ENCODE peak calls at places on chromosomes 16 and 17, in six cellular contexts. B, H, Q, A, Z and M are unnamed samples.

GRCh38 chr17:73584987-73585386 is 59.3 kb downstream of the SDK2 start:
- DNase-seq in A (no peak), H (no peak), B (no peak), Q (no peak), Z (no peak), M (no peak)

GRCh38 chr16:84069540-84069939 is 26.9 kb upstream of the SLC38A8 start:
- DNase-seq in A (no peak), Q (no peak), Z (no peak), B (no peak), H (no peak), M (no peak)

GRCh38 chr16:10981697-10982216 is 37.4 kb downstream of the CLEC16A start:
- DNase-seq in H (no peak), Q (no peak), Z (peak), A (no peak), B (no peak), M (no peak)

GRCh38 chr16:30747331-30747730 is 894 bp upstream of the PHKG2 start:
- DNase-seq in Z (no peak), H (no peak), B (no peak), A (no peak), Q (no peak), M (no peak)

GRCh38 chr17:40345161-40346034 is 19.1 kb downstream of the GJD3 start:
- DNase-seq in Z (no peak), A (peak), H (peak), B (no peak), Q (peak), M (no peak)

GRCh38 chr16:49352923-49353322 is 20.7 kb upstream of the C16orf78 start:
- DNase-seq in A (no peak), H (no peak), Z (peak), Q (no peak), B (no peak), M (no peak)

GRCh38 chr16:47599512-47599911 is 138.4 kb downstream of the PHKB start:
- DNase-seq in B (no peak), H (no peak), Z (no peak), Q (no peak), A (no peak), M (no peak)

GRCh38 chr16:20851601-20852000 is 45.3 kb downstream of the REXO5 start:
- DNase-seq in Q (peak), H (peak), Z (peak), B (no peak), A (peak), M (no peak)

GRCh38 chr16:10950393-10950792 is 6.0 kb downstream of the CLEC16A start:
- DNase-seq in Q (no peak), A (no peak), H (no peak), B (no peak), Z (no peak), M (no peak)

GRCh38 chr16:57204675-57205074 is 18.5 kb downstream of the RSPRY1 start:
- DNase-seq in Z (no peak), B (no peak), A (no peak), H (no peak), Q (no peak), M (no peak)

GRCh38 chr17:44871546-44871945 is 23.9 kb downstream of the HIGD1B start:
- DNase-seq in A (no peak), Q (no peak), Z (no peak), B (no peak), H (no peak), M (no peak)

GRCh38 chr17:3911271-3912053 is 4.8 kb downstream of the P2RX1 start:
- DNase-seq in B (no peak), H (no peak), A (no peak), Q (peak), Z (no peak), M (peak)

GRCh38 chr17:32503251-32504165 is 16.7 kb downstream of the CDK5R1 start:
- DNase-seq in Q (peak), Z (no peak), A (no peak), B (no peak), H (no peak), M (no peak)

GRCh38 chr16:28218109-28218508 is 6.3 kb upstream of the XPO6 start:
- DNase-seq in A (no peak), Q (peak), H (peak), Z (peak), B (no peak), M (no peak)

GRCh38 chr17:40363480-40363838 is 1.1 kb downstream of the GJD3 start:
- DNase-seq in B (no peak), Q (peak), Z (no peak), A (peak), H (no peak), M (peak)

GRCh38 chr16:2196162-2196980 is at the start of gene CASKIN1:
- DNase-seq in Q (no peak), Z (no peak), B (no peak), A (no peak), H (no peak), M (no peak)

GRCh38 chr17:80068301-80069160 is 32.1 kb downstream of the CCDC40 start:
- DNase-seq in Q (no peak), Z (no peak), H (peak), A (peak), B (no peak), M (no peak)

GRCh38 chr16:1696863-1697262 is 9.1 kb upstream of the MAPK8IP3 start:
- DNase-seq in H (no peak), Z (no peak), A (no peak), Q (no peak), B (no peak), M (no peak)

GRCh38 chr17:39737761-39738567 is at the start of gene GRB7:
- DNase-seq in H (peak), B (no peak), Z (peak), Q (peak), A (no peak), M (no peak)

GRCh38 chr16:87878704-87879103 is 9.4 kb upstream of the SLC7A5 start:
- DNase-seq in B (no peak), Z (no peak), H (no peak), Q (no peak), A (no peak), M (no peak)

GRCh38 chr17:40015998-40016691 is 905 bp downstream of the CSF3 start:
- DNase-seq in H (no peak), Z (no peak), Q (no peak), B (no peak), A (no peak), M (no peak)

GRCh38 chr17:79051306-79051705 is 23.3 kb upstream of the ENGASE start:
- DNase-seq in Q (no peak), H (no peak), B (no peak), Z (no peak), A (peak), M (no peak)

GRCh38 chr16:2786826-2787151 is 571 bp downstream of the PRSS33 start:
- DNase-seq in B (no peak), A (peak), Q (no peak), Z (no peak), H (no peak), M (no peak)

GRCh38 chr16:11780988-11781680 is 15.9 kb downstream of the ZC3H7A start:
- DNase-seq in B (no peak), A (no peak), H (no peak), Z (no peak), Q (no peak), M (no peak)

GRCh38 chr17:56478836-56479447 is 114.6 kb upstream of the NOG start:
- DNase-seq in Z (peak), Q (no peak), B (no peak), H (no peak), A (no peak), M (no peak)

GRCh38 chr16:68259421-68259820 is 4.9 kb upstream of the SLC7A6 start:
- DNase-seq in B (no peak), H (no peak), Q (no peak), A (no peak), Z (no peak), M (no peak)

GRCh38 chr16:68255712-68256111 is 8.6 kb upstream of the SLC7A6 start:
- DNase-seq in H (no peak), A (no peak), B (no peak), Q (no peak), Z (no peak), M (no peak)

GRCh38 chr16:68257251-68257905 is 6.9 kb upstream of the SLC7A6 start:
- DNase-seq in B (no peak), Z (no peak), A (no peak), Q (peak), H (no peak), M (peak)

GRCh38 chr16:68259007-68259406 is 5.3 kb upstream of the SLC7A6 start:
- DNase-seq in Z (no peak), H (no peak), A (no peak), B (no peak), Q (no peak), M (no peak)

DNA sequence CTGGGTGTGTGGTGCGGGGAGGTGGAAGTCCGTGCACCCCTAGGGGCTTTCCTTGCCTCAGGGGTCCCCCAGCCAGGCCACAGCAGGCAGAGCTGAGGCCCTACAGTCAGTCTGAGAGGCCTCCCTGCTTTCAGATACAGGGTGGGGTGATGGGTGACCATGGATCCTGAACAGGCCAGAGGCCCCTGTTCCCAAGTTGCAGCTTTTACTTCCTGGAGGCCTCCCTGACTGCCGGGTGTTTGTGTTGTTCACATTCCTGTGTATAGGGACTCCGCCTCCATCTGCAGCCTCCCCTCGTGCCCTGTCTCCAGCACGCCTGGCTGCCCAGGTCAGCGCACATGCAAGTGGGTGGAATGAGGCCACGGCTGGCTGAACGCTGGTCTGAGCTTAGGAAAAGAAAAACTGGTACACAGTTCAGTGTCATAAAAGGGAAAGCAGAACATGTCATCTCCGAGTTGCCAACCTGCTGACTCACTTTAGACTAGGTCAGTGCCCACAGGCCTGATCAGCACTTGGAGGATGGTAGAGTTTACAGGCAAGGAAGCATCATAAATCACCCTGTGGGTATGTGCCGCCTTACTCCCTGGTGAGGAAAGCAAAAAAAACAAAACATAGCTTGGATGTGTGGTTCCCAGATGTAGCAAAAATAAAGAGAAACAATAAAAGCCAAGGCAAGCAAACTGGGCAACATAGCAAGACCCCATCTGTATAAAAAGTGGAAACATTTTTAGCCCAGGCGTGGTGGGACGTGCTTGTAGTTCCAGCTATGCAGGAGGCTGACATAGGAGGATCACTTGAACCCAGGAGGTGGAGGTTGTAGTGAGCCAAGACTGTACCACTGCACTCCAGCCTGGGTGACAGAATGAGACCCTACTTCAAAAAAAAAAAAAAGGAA is 6.2 kb upstream of the SLC7A6 start:
- DNase-seq in Z (no peak), H (no peak), Q (peak), A (peak), B (no peak), M (no peak)
- TF ChIP-seq POLR2A in Z (no peak), H (no peak), Q (no peak), A (no peak), B (no peak), M (no peak)

GRCh38 chr17:65185686-65186382 is 48.7 kb downstream of the RGS9 start:
- DNase-seq in Q (no peak), B (no peak), H (no peak), Z (no peak), A (no peak), M (no peak)

GRCh38 chr17:65194670-65195334 is 57.6 kb downstream of the RGS9 start:
- DNase-seq in B (no peak), Z (no peak), H (peak), A (no peak), Q (peak), M (no peak)

GRCh38 chr17:65193305-65194293 is 56.4 kb downstream of the RGS9 start:
- DNase-seq in B (no peak), Q (no peak), Z (no peak), H (no peak), A (no peak), M (no peak)

GRCh38 chr17:65191805-65192740 is 54.9 kb downstream of the RGS9 start:
- DNase-seq in Q (no peak), Z (peak), H (no peak), B (no peak), A (no peak), M (no peak)

DNA sequence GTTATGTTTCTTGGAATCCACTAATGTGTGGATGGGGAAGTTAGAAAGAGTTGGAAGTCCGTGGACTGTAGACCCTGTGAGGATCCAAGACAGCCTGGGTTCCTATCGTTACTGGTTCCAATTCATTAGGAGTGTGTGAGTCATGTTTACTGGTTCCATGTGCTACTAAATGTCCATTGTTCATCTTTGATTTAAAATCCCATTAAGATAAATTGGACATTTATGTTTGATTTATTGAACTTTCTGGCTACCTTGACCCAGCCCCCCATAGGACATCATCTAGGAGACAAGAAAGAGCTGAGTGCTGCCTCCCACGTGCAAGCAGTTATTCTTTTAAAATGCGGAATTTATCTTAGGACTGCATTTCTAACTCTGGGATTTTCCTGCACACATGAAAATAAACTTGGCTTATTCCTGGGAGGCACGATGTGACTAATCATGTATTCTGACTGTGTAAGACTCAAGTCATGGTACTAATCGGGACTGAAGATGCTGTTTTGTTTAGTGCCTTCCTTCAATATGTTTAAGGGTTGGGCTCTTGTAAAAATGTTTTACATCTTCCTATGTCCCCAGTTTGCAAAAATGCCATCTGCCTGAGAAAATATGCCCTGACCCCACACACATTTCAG is 53.4 kb downstream of the RGS9 start:
- DNase-seq in Z (no peak), H (no peak), A (no peak), Q (no peak), B (no peak), M (no peak)
- TF ChIP-seq POLR2AphosphoS5 in Z (no peak), H (no peak), A (no peak), Q (no peak), B (no peak), M (no peak)

DNA sequence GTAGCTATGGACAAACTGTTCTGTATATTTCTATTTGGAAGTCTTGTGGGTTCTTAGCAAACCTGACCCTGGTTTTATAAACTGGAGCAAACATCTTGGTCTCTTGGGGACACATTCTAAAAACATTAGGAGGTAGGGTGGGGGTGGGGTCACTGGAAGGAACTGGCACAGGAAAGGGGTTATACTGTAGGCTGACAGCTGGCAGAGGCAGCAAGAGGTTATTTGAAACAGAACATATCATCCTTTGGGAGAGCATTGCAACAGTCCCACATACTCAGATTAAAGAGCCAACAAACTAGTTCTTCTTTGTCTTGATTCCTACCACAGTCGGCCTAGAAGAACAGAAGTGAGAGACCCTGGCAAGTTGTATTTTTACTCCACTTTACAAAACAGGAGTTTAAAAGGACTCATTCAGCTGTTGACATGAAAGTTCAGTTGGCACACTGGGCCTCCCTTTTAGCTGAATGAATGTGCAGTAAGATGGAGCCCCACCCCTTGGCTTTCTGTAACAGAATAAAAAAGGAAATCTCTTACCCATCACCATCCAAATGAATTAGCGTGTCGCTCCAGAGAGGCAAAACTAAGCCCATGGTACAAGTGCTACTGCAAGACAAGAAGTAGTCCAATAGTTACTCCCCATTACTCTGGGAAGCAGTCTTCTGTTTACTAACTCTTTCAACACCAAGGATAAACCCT is 54.6 kb upstream of the CORO6 start:
- DNase-seq in A (peak), Z (no peak), Q (no peak), B (no peak), H (no peak), M (no peak)
- TF ChIP-seq POLR2A in A (no peak), Z (no peak), Q (no peak), B (no peak), H (no peak), M (no peak)

DNA sequence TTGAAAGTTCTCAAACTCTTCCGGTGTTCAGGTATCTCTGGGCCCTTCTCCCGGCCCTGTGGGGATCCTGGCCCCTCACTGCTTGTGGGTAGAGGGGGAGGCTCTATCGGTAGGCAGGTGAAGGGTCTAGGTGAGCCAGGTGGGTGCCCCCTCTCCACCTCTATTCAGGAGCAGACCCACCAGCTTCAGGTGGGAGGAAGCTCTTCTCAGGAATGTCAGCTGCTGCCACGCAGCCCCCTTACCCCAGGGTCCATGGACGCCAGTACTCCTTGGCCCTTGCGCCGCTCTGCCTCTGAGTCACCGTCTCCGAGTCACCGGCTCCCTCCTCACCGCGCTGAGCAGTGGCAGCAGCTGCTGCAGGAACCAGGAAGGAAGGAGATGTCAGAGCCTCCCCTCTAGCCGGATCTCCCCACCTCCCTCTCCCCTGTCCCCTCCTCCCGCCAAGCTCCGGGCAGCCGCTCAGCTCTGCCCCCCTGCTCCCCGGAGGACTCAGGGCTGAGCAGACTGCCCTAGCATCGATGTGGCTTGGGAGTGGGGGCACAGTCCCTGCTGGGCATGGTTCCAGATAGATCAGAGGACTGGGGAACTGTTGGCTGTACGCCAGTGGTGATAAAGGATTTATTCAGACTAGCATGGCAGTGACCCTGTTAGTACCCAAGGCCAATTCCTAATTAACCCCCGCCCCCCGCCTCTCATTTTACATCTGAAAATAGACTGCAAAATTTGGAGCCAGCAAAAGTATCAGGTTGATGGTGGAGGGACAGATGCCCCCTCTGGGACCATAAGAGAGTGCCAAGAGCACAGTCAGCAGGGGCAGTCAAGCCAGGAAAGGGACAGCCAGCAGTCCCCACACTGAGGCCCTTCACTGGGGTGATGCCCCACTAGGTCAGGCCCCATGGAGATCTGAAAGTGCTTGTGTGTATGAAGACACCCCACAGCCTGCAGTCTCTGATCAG is at the start of gene OSBPL7:
- DNase-seq in A (peak), Z (peak), H (peak), Q (peak), B (no peak), M (peak)
- TF ChIP-seq POLR2AphosphoS5 in A (peak), Z (peak), H (peak), Q (peak), B (no peak), M (peak)

GRCh38 chr17:7555320-7555948 is 3.1 kb upstream of the TNFSF13 start:
- DNase-seq in Q (no peak), B (no peak), Z (no peak), A (no peak), H (no peak), M (no peak)

GRCh38 chr17:7550359-7550758 is 1.5 kb downstream of the TNFSF12 start:
- DNase-seq in Z (no peak), A (no peak), H (no peak), B (no peak), Q (no peak), M (no peak)

GRCh38 chr17:7553356-7553755 is 4.5 kb downstream of the TNFSF12 start:
- DNase-seq in A (no peak), H (no peak), Z (no peak), B (no peak), Q (no peak), M (no peak)

GRCh38 chr17:7551396-7551795 is 2.5 kb downstream of the TNFSF12 start:
- DNase-seq in H (no peak), A (no peak), Z (no peak), Q (no peak), B (no peak), M (no peak)

DNA sequence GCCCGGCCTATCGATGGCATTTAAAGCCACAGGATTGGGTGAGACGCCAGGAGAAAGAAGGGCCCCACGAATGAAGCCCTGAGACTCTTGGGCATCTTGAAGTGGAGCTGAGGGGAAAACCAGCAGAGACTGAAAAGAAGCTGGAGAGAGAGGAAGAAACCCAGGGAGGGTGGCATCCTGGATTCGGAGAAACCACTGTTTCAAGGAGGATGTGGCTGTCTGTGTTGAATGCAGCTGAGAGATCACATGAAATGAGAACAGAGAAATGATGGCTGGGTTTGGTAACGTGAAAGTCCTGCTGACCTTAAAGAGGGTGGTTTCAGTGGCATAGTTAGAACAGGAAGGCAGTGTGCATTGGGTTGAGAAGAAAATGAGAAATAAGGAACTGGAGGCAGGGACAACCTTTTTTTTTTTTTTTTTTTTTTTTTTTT is 3.8 kb downstream of the TNFSF12 start:
- DNase-seq in Q (peak), Z (no peak), H (no peak), A (no peak), B (no peak), M (peak)
- TF ChIP-seq POLR2A in Q (no peak), Z (no peak), H (no peak), A (no peak), B (no peak), M (no peak)